ENCODE peak calls at places on chromosomes 7 and 10, in six cellular contexts. L is activated gamma-delta T cell, H is ACHN, M is iPS DF 19.7, O is GM12892, F is iris pigment epithelial cell. K is an unnamed sample.

GRCh38 chr7:99112979-99113378 is 30.9 kb downstream of the SMURF1 start:
- DNase-seq in F (no peak), O (no peak), L (no peak), H (no peak), M (no peak), K (no peak)

GRCh38 chr7:111358915-111359314 is 203.4 kb downstream of the IMMP2L start:
- DNase-seq in M (no peak), O (no peak), H (no peak), L (no peak), F (no peak), K (no peak)

GRCh38 chr10:123890761-123891146 is 853 bp downstream of the CPXM2 start:
- DNase-seq in F (no peak), L (no peak), M (no peak), H (no peak), O (no peak), K (no peak)

GRCh38 chr10:114502071-114502470 is 97.8 kb upstream of the AFAP1L2 start:
- DNase-seq in F (no peak), O (no peak), H (no peak), L (no peak), M (no peak), K (no peak)

GRCh38 chr7:81926154-81926553 is 156.3 kb upstream of the HGF start:
- DNase-seq in H (no peak), F (peak; percentile 14), O (no peak), L (no peak), M (no peak), K (no peak)

GRCh38 chr7:157389951-157390730 is 53.3 kb downstream of the DNAJB6 start:
- DNase-seq in L (no peak), F (peak; percentile 80), O (no peak), M (no peak), H (no peak), K (no peak)

GRCh38 chr10:178723-179122 is 43.5 kb downstream of the ZMYND11 start:
- DNase-seq in O (no peak), H (no peak), F (peak; percentile 45), M (no peak), L (no peak), K (no peak)

GRCh38 chr10:69484736-69485135 is 33.5 kb downstream of the TSPAN15 start:
- DNase-seq in M (no peak), F (no peak), L (no peak), H (no peak), O (no peak), K (no peak)

GRCh38 chr10:114694062-114694461 is 36.0 kb upstream of the ABLIM1 start:
- DNase-seq in O (no peak), F (no peak), H (no peak), M (no peak), L (no peak), K (no peak)

GRCh38 chr7:36129048-36129534 is 24.0 kb upstream of the EEPD1 start:
- DNase-seq in O (no peak), L (no peak), M (no peak), F (peak; percentile 82), H (peak; percentile 33), K (no peak)

GRCh38 chr10:22599048-22599561 is 115.3 kb downstream of the PIP4K2A start:
- DNase-seq in H (peak; percentile 75), O (no peak), M (no peak), L (no peak), F (peak; percentile 80), K (peak; percentile 79)

GRCh38 chr7:157526604-157527003 is 189.8 kb downstream of the DNAJB6 start:
- DNase-seq in L (no peak), M (no peak), F (no peak), H (no peak), O (no peak), K (no peak)

GRCh38 chr10:72097448-72098300 is 9.3 kb upstream of the SPOCK2 start:
- DNase-seq in L (no peak), O (no peak), F (peak; percentile 97), H (peak; percentile 54), M (no peak), K (peak; percentile 92)

GRCh38 chr10:119006451-119007210 is 22.9 kb upstream of the NANOS1 start:
- DNase-seq in O (no peak), F (peak; percentile 100), L (no peak), H (peak; percentile 82), M (no peak), K (peak; percentile 79)

GRCh38 chr7:141945356-141945755 is 1.4 kb downstream of the CLEC5A start:
- DNase-seq in L (no peak), H (no peak), F (peak; percentile 30), O (no peak), M (no peak), K (peak; percentile 83)

GRCh38 chr10:104318810-104319684 is 19.2 kb downstream of the ITPRIP start:
- DNase-seq in O (no peak), F (peak; percentile 82), M (no peak), L (no peak), H (no peak), K (no peak)

GRCh38 chr10:71589617-71590551 is 129.7 kb downstream of the C10orf105 start:
- DNase-seq in L (no peak), M (no peak), H (no peak), F (peak; percentile 9), O (no peak), K (no peak)

GRCh38 chr10:117169480-117169879 is 27.8 kb upstream of the KCNK18 start:
- DNase-seq in L (no peak), H (no peak), M (no peak), O (no peak), F (no peak), K (no peak)

GRCh38 chr7:71229699-71230098 is 97.8 kb downstream of the GALNT17 start:
- DNase-seq in M (no peak), F (no peak), O (no peak), H (no peak), L (no peak), K (no peak)

GRCh38 chr10:74640134-74640533 is 186.3 kb upstream of the KAT6B start:
- DNase-seq in H (no peak), F (peak; percentile 12), M (peak; percentile 12), O (no peak), L (no peak), K (no peak)

GRCh38 chr7:131546126-131546525 is 10.3 kb downstream of the PODXL start:
- DNase-seq in F (peak; percentile 23), L (no peak), H (peak; percentile 41), M (no peak), O (no peak), K (no peak)

GRCh38 chr10:35458500-35459448 is 122.5 kb downstream of the CCNY start:
- DNase-seq in L (no peak), M (no peak), F (no peak), H (no peak), O (no peak), K (no peak)

GRCh38 chr7:2560175-2560695 is 1.5 kb downstream of the IQCE start:
- DNase-seq in M (no peak), O (no peak), L (no peak), H (peak; percentile 41), F (no peak), K (peak; percentile 55)

GRCh38 chr10:80413152-80413996 is 5.0 kb downstream of the PRXL2A start:
- DNase-seq in H (no peak), M (no peak), O (no peak), L (no peak), F (peak; percentile 62), K (no peak)

GRCh38 chr7:1104514-1105179 is 16.7 kb downstream of the GPER1 start:
- DNase-seq in O (no peak), L (no peak), M (no peak), H (no peak), F (no peak), K (no peak)

GRCh38 chr10:78457804-78458483 is 424.3 kb downstream of the RPS24 start:
- DNase-seq in M (no peak), L (no peak), H (peak; percentile 38), O (no peak), F (peak; percentile 47), K (no peak)

K was measured in RKO.